ENCODE peak calls at places on chromosomes 12 and 14, in eight cellular contexts. M, X, N, Q, A, J, U and W are unnamed samples.

GRCh38 chr12:125436686-125437085 is 371.5 kb downstream of the AACS start:
- DNase-seq in M (no peak), N (no peak), A (no peak), X (no peak), U (no peak), J (no peak), Q (no peak), W (no peak)

GRCh38 chr12:11545438-11546330 is 103.8 kb upstream of the ETV6 start:
- DNase-seq in X (no peak), A (no peak), Q (no peak), J (no peak), M (no peak), N (peak), U (no peak), W (peak)

GRCh38 chr12:45745861-45746277 is 16.4 kb downstream of the ARID2 start:
- DNase-seq in X (no peak), A (peak), J (no peak), N (peak), M (no peak), U (no peak), Q (no peak), W (no peak)

GRCh38 chr12:5395443-5396401 is 36.2 kb upstream of the NTF3 start:
- DNase-seq in Q (peak), U (no peak), X (no peak), N (no peak), A (no peak), J (no peak), M (no peak), W (no peak)

GRCh38 chr14:61927521-61927920 is 165.3 kb downstream of the SNAPC1 start:
- DNase-seq in A (peak), J (no peak), X (no peak), N (no peak), U (no peak), M (no peak), Q (no peak), W (no peak)

GRCh38 chr14:53124778-53125177 is 28.3 kb downstream of the DDHD1 start:
- DNase-seq in A (no peak), M (no peak), U (no peak), N (no peak), Q (no peak), X (no peak), J (no peak), W (no peak)

GRCh38 chr12:106145539-106146447 is 7.0 kb upstream of the NUAK1 start:
- DNase-seq in M (no peak), N (peak), J (no peak), X (no peak), U (no peak), A (peak), Q (no peak), W (no peak)

GRCh38 chr12:124928095-124928911 is 13.9 kb upstream of the UBC start:
- DNase-seq in N (peak), M (peak), A (peak), X (no peak), Q (peak), J (peak), U (peak), W (no peak)

GRCh38 chr12:119725523-119725922 is 57.6 kb downstream of the PRKAB1 start:
- DNase-seq in M (no peak), J (no peak), X (no peak), U (no peak), A (no peak), N (no peak), Q (no peak), W (no peak)